ENCODE peak calls at places on chromosomes 3 and 15, in eight cellular contexts. One of them, this sample, is unnamed.

GRCh38 chr15:79282371-79283251 is at the start of gene ANKRD34C:
- DNase-seq in A549: no peak
- DNase-seq in HCT116: no peak
- DNase-seq in esophagus squamous epithelium: no peak
- DNase-seq in mammary epithelial cell: no peak
- DNase-seq in IMR-90: no peak
- DNase-seq in lung: no peak
- DNase-seq in hepatocyte: no peak
- DNase-seq in this sample: no peak

GRCh38 chr3:13348671-13349396 is 71.3 kb downstream of the NUP210 start:
- DNase-seq in A549: no peak
- DNase-seq in HCT116: no peak
- DNase-seq in esophagus squamous epithelium: no peak
- DNase-seq in mammary epithelial cell: no peak
- DNase-seq in IMR-90: peak
- DNase-seq in lung: no peak
- DNase-seq in hepatocyte: no peak
- DNase-seq in this sample: no peak

GRCh38 chr3:125662675-125663074 is 67.4 kb upstream of the OSBPL11 start:
- DNase-seq in A549: no peak
- DNase-seq in HCT116: no peak
- DNase-seq in esophagus squamous epithelium: no peak
- DNase-seq in mammary epithelial cell: no peak
- DNase-seq in IMR-90: no peak
- DNase-seq in lung: no peak
- DNase-seq in hepatocyte: no peak
- DNase-seq in this sample: no peak

GRCh38 chr3:44359146-44359751 is 20.7 kb downstream of the TCAIM start:
- DNase-seq in A549: no peak
- DNase-seq in HCT116: no peak
- DNase-seq in esophagus squamous epithelium: no peak
- DNase-seq in mammary epithelial cell: no peak
- DNase-seq in IMR-90: no peak
- DNase-seq in lung: no peak
- DNase-seq in hepatocyte: peak
- DNase-seq in this sample: no peak

GRCh38 chr3:7953449-7954015 is 548.1 kb upstream of the LMCD1 start:
- DNase-seq in A549: no peak
- DNase-seq in HCT116: no peak
- DNase-seq in esophagus squamous epithelium: no peak
- DNase-seq in mammary epithelial cell: no peak
- DNase-seq in IMR-90: no peak
- DNase-seq in lung: no peak
- DNase-seq in hepatocyte: no peak
- DNase-seq in this sample: no peak

GRCh38 chr3:100992086-100993033 is 861 bp downstream of the ABI3BP start:
- DNase-seq in A549: no peak
- DNase-seq in HCT116: no peak
- DNase-seq in esophagus squamous epithelium: no peak
- DNase-seq in mammary epithelial cell: peak
- DNase-seq in IMR-90: peak
- DNase-seq in lung: no peak
- DNase-seq in hepatocyte: peak
- DNase-seq in this sample: peak

GRCh38 chr15:90460142-90460824 is 69.4 kb upstream of the CRTC3 start:
- DNase-seq in A549: no peak
- DNase-seq in HCT116: no peak
- DNase-seq in esophagus squamous epithelium: no peak
- DNase-seq in mammary epithelial cell: no peak
- DNase-seq in IMR-90: no peak
- DNase-seq in lung: no peak
- DNase-seq in hepatocyte: no peak
- DNase-seq in this sample: no peak

GRCh38 chr3:184710870-184711365 is 946 bp downstream of the MAGEF1 start:
- DNase-seq in A549: no peak
- DNase-seq in HCT116: no peak
- DNase-seq in esophagus squamous epithelium: no peak
- DNase-seq in mammary epithelial cell: no peak
- DNase-seq in IMR-90: no peak
- DNase-seq in lung: peak
- DNase-seq in hepatocyte: no peak
- DNase-seq in this sample: no peak

GRCh38 chr3:19954676-19955075 is 7.8 kb downstream of the RAB5A start:
- DNase-seq in A549: no peak
- DNase-seq in HCT116: no peak
- DNase-seq in esophagus squamous epithelium: no peak
- DNase-seq in mammary epithelial cell: no peak
- DNase-seq in IMR-90: no peak
- DNase-seq in lung: no peak
- DNase-seq in hepatocyte: no peak
- DNase-seq in this sample: no peak

DNA sequence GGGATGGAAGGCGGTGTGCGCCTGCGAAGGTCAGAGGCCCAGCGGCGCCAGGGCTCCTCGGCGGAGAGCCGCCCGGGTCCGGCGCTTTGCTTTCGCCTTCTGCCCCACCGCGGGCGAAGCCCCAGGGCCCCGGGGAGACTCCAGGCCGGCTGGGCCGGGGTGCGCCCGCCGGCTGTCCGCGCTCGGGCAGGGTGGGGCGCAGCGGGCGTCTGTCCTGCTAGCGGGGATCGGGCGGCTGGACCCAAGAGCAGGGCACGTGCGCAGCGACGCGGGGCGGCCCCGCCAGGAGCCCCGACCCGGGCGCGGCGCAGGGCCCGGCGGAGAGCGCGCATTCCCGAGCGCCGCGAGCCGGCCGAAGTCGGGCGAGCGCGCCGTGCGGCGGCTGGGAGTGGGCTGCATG is 585 bp upstream of the ALDH1A3 start:
- DNase-seq in A549: peak
- DNase-seq in HCT116: no peak
- DNase-seq in esophagus squamous epithelium: no peak
- DNase-seq in mammary epithelial cell: no peak
- DNase-seq in IMR-90: no peak
- DNase-seq in lung: no peak
- DNase-seq in hepatocyte: no peak
- DNase-seq in this sample: no peak
- H3K4me3 ChIP-seq in A549: peak
- H3K4me3 ChIP-seq in HCT116: peak
- H3K4me3 ChIP-seq in esophagus squamous epithelium: peak
- H3K4me3 ChIP-seq in mammary epithelial cell: peak
- H3K4me3 ChIP-seq in IMR-90: peak
- H3K4me3 ChIP-seq in lung: no peak
- H3K4me3 ChIP-seq in hepatocyte: peak
- H3K4me3 ChIP-seq in this sample: peak

GRCh38 chr3:46932455-46933225 is 43.9 kb downstream of the CCDC12 start:
- DNase-seq in A549: no peak
- DNase-seq in HCT116: no peak
- DNase-seq in esophagus squamous epithelium: no peak
- DNase-seq in mammary epithelial cell: no peak
- DNase-seq in IMR-90: no peak
- DNase-seq in lung: no peak
- DNase-seq in hepatocyte: no peak
- DNase-seq in this sample: no peak

GRCh38 chr3:46930945-46931403 is 45.6 kb downstream of the CCDC12 start:
- DNase-seq in A549: no peak
- DNase-seq in HCT116: no peak
- DNase-seq in esophagus squamous epithelium: no peak
- DNase-seq in mammary epithelial cell: no peak
- DNase-seq in IMR-90: no peak
- DNase-seq in lung: peak
- DNase-seq in hepatocyte: no peak
- DNase-seq in this sample: no peak

GRCh38 chr3:46930176-46930944 is 46.2 kb downstream of the CCDC12 start:
- DNase-seq in A549: no peak
- DNase-seq in HCT116: no peak
- DNase-seq in esophagus squamous epithelium: no peak
- DNase-seq in mammary epithelial cell: no peak
- DNase-seq in IMR-90: no peak
- DNase-seq in lung: no peak
- DNase-seq in hepatocyte: no peak
- DNase-seq in this sample: no peak

GRCh38 chr3:46933261-46933660 is 43.3 kb downstream of the CCDC12 start:
- DNase-seq in A549: no peak
- DNase-seq in HCT116: no peak
- DNase-seq in esophagus squamous epithelium: no peak
- DNase-seq in mammary epithelial cell: no peak
- DNase-seq in IMR-90: no peak
- DNase-seq in lung: no peak
- DNase-seq in hepatocyte: no peak
- DNase-seq in this sample: no peak

DNA sequence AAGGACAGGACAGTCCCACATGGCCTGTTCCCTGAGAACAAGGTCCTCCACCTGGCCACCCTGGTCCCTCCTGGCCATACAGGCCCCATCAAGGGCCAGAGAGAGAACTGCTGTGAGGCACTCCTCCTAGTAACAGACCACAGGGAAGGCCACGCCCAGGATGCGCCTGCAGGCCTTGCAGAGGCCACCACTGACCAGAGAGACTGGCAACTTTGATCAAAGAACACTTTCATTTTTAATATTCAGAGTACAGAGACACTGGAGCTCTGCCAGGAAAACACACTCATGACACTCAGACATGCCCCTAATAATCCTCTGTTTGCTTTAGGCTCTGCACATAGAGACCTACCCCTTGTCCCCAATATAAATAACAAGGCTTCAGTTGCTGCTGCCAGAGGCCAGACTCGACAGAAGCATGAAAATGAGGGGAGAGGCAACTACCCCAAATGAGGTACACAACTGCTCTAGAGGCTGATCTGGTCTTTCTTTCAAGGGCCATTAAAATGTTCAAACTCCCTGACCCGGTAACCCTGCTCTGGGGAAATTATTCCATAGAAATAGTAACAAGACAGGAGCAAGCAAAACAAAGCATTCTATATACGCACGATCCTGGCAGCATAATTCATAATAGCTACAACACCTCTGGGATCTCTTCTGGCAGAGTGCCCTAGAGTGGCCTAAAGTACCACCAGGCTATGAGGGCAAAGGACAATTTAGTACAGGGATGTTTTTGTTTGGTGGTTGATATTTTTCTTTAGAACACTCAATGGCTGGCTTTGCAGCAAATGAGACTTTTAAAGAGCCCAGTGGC is 44.7 kb downstream of the CCDC12 start:
- DNase-seq in A549: no peak
- DNase-seq in HCT116: no peak
- DNase-seq in esophagus squamous epithelium: no peak
- DNase-seq in mammary epithelial cell: no peak
- DNase-seq in IMR-90: peak
- DNase-seq in lung: peak
- DNase-seq in hepatocyte: peak
- DNase-seq in this sample: no peak
- TF ChIP-seq CTCF in A549: no peak
- TF ChIP-seq CTCF in HCT116: no peak
- TF ChIP-seq CTCF in esophagus squamous epithelium: no peak
- TF ChIP-seq CTCF in mammary epithelial cell: no peak
- TF ChIP-seq CTCF in IMR-90: no peak
- TF ChIP-seq CTCF in lung: no peak
- TF ChIP-seq CTCF in hepatocyte: no peak
- TF ChIP-seq CTCF in this sample: no peak

GRCh38 chr3:69900331-69900730 is 99.2 kb upstream of the SAMMSON start:
- DNase-seq in A549: no peak
- DNase-seq in HCT116: no peak
- DNase-seq in esophagus squamous epithelium: no peak
- DNase-seq in mammary epithelial cell: no peak
- DNase-seq in IMR-90: no peak
- DNase-seq in lung: no peak
- DNase-seq in hepatocyte: no peak
- DNase-seq in this sample: no peak
- H3K4me3 ChIP-seq in A549: no peak
- H3K4me3 ChIP-seq in HCT116: no peak
- H3K4me3 ChIP-seq in esophagus squamous epithelium: no peak
- H3K4me3 ChIP-seq in mammary epithelial cell: no peak
- H3K4me3 ChIP-seq in IMR-90: no peak
- H3K4me3 ChIP-seq in lung: no peak
- H3K4me3 ChIP-seq in hepatocyte: no peak
- H3K4me3 ChIP-seq in this sample: no peak

GRCh38 chr15:63274427-63274826 is 3.0 kb upstream of the APH1B start:
- DNase-seq in A549: no peak
- DNase-seq in HCT116: no peak
- DNase-seq in esophagus squamous epithelium: no peak
- DNase-seq in mammary epithelial cell: no peak
- DNase-seq in IMR-90: no peak
- DNase-seq in lung: no peak
- DNase-seq in hepatocyte: no peak
- DNase-seq in this sample: no peak

GRCh38 chr15:63277893-63278505 is 594 bp downstream of the APH1B start:
- DNase-seq in A549: no peak
- DNase-seq in HCT116: no peak
- DNase-seq in esophagus squamous epithelium: no peak
- DNase-seq in mammary epithelial cell: peak
- DNase-seq in IMR-90: no peak
- DNase-seq in lung: no peak
- DNase-seq in hepatocyte: peak
- DNase-seq in this sample: peak

GRCh38 chr15:63277044-63277892 is at the start of gene APH1B:
- DNase-seq in A549: peak
- DNase-seq in HCT116: no peak
- DNase-seq in esophagus squamous epithelium: peak
- DNase-seq in mammary epithelial cell: peak
- DNase-seq in IMR-90: peak
- DNase-seq in lung: peak
- DNase-seq in hepatocyte: peak
- DNase-seq in this sample: peak

DNA sequence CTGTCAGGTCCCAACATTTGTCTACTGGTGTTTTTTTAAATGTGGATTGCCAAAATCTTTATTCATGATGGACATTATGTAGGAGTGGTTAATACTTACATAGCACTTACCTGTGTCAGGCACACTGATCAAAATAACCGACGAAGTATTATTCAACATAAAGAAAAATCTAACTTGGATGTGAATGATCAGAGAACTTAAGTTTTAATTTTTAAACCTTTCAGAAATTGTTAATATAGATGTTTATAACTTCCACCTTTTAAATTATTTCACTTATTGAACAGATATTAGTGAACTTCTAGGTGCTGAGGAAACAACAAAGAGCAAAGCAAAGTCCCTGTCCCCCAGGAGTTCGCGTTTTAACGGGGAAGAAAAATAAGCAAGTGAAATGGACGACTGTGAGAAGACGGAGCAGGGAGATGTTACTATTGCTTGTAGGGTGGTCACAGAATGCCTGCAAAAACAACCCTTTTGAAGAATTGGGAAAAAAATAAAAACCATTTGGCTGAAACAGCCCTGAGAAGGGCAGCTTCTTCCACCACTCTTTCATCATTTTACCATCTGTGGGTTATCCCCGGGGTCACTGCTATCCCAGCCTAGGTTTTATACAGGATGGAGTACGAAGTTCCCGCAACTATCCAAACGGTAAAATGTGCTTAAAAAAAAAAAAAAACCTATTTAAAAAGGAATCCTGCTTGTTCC is 912 bp upstream of the APH1B start:
- DNase-seq in A549: no peak
- DNase-seq in HCT116: no peak
- DNase-seq in esophagus squamous epithelium: no peak
- DNase-seq in mammary epithelial cell: peak
- DNase-seq in IMR-90: peak
- DNase-seq in lung: no peak
- DNase-seq in hepatocyte: no peak
- DNase-seq in this sample: no peak
- TF ChIP-seq CTCF in A549: no peak
- TF ChIP-seq CTCF in HCT116: no peak
- TF ChIP-seq CTCF in esophagus squamous epithelium: no peak
- TF ChIP-seq CTCF in mammary epithelial cell: no peak
- TF ChIP-seq CTCF in IMR-90: no peak
- TF ChIP-seq CTCF in lung: no peak
- TF ChIP-seq CTCF in hepatocyte: no peak
- TF ChIP-seq CTCF in this sample: no peak

This sample was measured in epithelial cell of esophagus.